ENCODE peak calls at places on chromosome 9, in four cellular contexts. One of them, this sample, is unnamed.

GRCh38 chr9:89790542-89791109 is 185.8 kb downstream of the GADD45G start:
- DNase-seq in fibroblast of lung: no peak
- DNase-seq in A549: no peak
- DNase-seq in K562: no peak
- DNase-seq in this sample: peak

GRCh38 chr9:84408416-84408815 is 67.9 kb upstream of the SLC28A3 start:
- DNase-seq in fibroblast of lung: no peak
- DNase-seq in A549: no peak
- DNase-seq in K562: no peak
- DNase-seq in this sample: no peak

GRCh38 chr9:24582363-24583126 is 36.8 kb upstream of the IZUMO3 start:
- DNase-seq in fibroblast of lung: no peak
- DNase-seq in A549: no peak
- DNase-seq in K562: no peak
- DNase-seq in this sample: no peak

GRCh38 chr9:682633-683508 is 158.6 kb upstream of the DMRT1 start:
- DNase-seq in fibroblast of lung: peak
- DNase-seq in A549: no peak
- DNase-seq in K562: no peak
- DNase-seq in this sample: no peak

GRCh38 chr9:136799854-136800657 is 3.9 kb downstream of the CCDC183 start:
- DNase-seq in fibroblast of lung: peak
- DNase-seq in A549: peak
- DNase-seq in K562: peak
- DNase-seq in this sample: peak

GRCh38 chr9:4389755-4390154 is 89.9 kb upstream of the GLIS3 start:
- DNase-seq in fibroblast of lung: no peak
- DNase-seq in A549: no peak
- DNase-seq in K562: no peak
- DNase-seq in this sample: no peak

GRCh38 chr9:94853887-94854286 is 127.4 kb downstream of the AOPEP start:
- DNase-seq in fibroblast of lung: peak
- DNase-seq in A549: peak
- DNase-seq in K562: no peak
- DNase-seq in this sample: peak

GRCh38 chr9:117677578-117677977 is 26.6 kb upstream of the TLR4 start:
- DNase-seq in fibroblast of lung: no peak
- DNase-seq in A549: no peak
- DNase-seq in K562: no peak
- DNase-seq in this sample: no peak

GRCh38 chr9:127778280-127779135 is at the start of gene SH2D3C:
- DNase-seq in fibroblast of lung: no peak
- DNase-seq in A549: no peak
- DNase-seq in K562: peak
- DNase-seq in this sample: no peak

GRCh38 chr9:27436234-27436633 is 87.9 kb upstream of the IFNK start:
- DNase-seq in fibroblast of lung: no peak
- DNase-seq in A549: no peak
- DNase-seq in K562: no peak
- DNase-seq in this sample: no peak
- TF ChIP-seq CTCF in fibroblast of lung: no peak
- TF ChIP-seq CTCF in A549: no peak
- TF ChIP-seq CTCF in K562: no peak
- TF ChIP-seq CTCF in this sample: no peak

DNA sequence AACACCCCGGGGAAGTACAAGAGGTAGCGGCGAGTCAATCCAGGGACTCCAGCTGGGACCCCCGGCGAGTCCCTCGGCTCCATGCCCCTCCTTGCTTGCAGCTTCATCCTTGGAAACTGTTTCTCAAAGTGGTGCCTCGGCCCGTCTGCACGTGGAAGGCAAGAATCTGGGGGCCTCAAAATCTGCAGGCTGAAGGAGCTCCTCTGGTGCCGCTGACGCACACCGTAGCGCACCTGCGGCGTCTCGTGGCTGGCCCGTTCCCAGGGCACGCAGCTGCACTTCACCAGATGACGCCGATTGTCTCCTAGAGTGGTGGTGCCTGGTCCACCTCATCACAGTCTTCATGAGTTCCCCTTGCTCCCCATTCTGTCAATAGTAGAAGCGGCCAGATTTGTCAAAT is 38.5 kb downstream of the GTF3C4 start:
- DNase-seq in fibroblast of lung: no peak
- DNase-seq in A549: no peak
- DNase-seq in K562: no peak
- DNase-seq in this sample: no peak
- H3K27ac ChIP-seq in fibroblast of lung: no peak
- H3K27ac ChIP-seq in A549: no peak
- H3K27ac ChIP-seq in K562: no peak
- H3K27ac ChIP-seq in this sample: no peak

DNA sequence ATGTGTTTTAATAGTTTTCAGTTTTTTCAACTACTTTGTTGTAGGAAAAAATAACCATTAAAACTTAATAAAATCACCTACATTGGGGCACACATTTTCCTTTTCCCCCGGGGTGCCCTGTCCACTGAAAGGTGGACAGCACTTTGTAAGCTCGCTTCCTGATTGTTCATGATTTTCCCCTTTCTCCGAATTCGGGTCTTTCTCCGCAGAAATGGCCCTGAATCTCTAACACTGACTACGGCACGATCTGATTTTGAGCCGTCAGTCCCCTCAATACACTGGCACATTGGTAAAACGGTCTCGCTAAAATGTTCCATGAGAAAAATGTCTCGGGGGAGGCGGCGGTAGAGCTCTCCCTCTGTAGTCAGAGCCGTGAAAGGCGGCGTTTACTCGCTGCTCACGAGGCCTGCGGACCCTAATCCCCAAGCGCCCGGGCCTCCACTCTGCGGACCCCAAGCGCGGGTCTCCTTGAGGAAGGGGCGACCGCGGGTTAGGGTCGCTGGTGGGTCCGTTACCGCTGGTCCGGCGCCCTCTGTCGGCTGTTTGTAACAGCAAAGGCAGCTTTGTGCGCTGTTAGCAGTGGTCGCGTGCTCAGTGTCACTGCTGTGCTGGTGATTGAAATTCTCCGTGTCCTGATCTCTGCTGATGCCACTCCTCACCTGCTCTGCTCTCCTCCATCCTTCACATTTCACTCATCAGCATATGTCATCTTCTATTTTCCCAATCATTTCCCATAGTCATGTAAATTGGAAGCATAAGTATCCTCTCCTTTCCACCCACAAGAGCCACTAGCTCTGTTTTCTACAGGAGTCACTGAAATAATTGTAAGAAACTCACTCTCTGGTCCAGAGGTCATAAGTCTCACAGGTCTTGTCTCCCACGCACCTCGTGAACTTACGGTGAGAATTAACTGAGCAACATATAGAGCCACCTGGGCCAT is 10.8 kb upstream of the IFNA2 start:
- DNase-seq in fibroblast of lung: no peak
- DNase-seq in A549: no peak
- DNase-seq in K562: no peak
- DNase-seq in this sample: no peak
- TF ChIP-seq CTCF in fibroblast of lung: peak
- TF ChIP-seq CTCF in A549: peak
- TF ChIP-seq CTCF in K562: no peak
- TF ChIP-seq CTCF in this sample: peak

DNA sequence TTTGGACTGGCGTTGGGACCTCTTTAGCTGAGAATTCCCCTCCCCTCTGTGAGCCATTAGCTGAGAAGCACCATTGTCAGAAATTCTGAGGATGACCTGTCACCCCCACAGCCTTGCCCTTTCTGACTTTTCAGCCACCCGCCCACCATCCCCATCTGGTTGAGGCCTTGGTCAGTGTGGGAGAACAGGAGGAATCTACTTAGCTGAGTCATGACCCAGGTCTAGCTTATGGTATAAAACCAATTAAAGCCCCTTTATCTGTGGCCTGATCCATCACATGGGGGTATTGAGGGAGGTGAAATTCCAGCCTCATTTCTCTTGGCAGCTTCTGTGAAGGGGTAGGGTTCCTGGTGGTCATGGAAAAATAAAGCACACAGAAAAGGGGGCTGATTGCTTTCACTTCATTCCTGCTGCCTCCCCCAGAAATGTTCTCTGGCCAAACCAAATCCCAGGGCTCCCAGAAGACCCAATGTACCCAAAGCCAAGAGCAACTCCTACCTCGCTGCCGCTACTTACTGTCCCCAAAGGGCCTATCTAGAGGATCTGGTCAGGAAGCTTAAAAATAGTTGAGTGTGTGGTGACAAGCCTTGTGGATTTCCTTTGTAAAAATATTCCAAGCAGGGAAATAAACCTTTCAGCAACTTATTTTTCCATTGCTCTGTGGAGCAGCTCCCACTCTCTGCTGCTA is 174.8 kb upstream of the TNC start:
- DNase-seq in fibroblast of lung: peak
- DNase-seq in A549: no peak
- DNase-seq in K562: no peak
- DNase-seq in this sample: no peak
- H3K27ac ChIP-seq in fibroblast of lung: no peak
- H3K27ac ChIP-seq in A549: no peak
- H3K27ac ChIP-seq in K562: no peak
- H3K27ac ChIP-seq in this sample: no peak

GRCh38 chr9:114186793-114187289 is 31.5 kb downstream of the COL27A1 start:
- DNase-seq in fibroblast of lung: no peak
- DNase-seq in A549: no peak
- DNase-seq in K562: no peak
- DNase-seq in this sample: no peak
- TF ChIP-seq CTCF in fibroblast of lung: no peak
- TF ChIP-seq CTCF in A549: no peak
- TF ChIP-seq CTCF in K562: no peak
- TF ChIP-seq CTCF in this sample: no peak

GRCh38 chr9:97504381-97505216 is 3.1 kb downstream of the TMOD1 start:
- DNase-seq in fibroblast of lung: peak
- DNase-seq in A549: no peak
- DNase-seq in K562: peak
- DNase-seq in this sample: no peak
- H3K27ac ChIP-seq in fibroblast of lung: no peak
- H3K27ac ChIP-seq in A549: no peak
- H3K27ac ChIP-seq in K562: peak
- H3K27ac ChIP-seq in this sample: no peak

DNA sequence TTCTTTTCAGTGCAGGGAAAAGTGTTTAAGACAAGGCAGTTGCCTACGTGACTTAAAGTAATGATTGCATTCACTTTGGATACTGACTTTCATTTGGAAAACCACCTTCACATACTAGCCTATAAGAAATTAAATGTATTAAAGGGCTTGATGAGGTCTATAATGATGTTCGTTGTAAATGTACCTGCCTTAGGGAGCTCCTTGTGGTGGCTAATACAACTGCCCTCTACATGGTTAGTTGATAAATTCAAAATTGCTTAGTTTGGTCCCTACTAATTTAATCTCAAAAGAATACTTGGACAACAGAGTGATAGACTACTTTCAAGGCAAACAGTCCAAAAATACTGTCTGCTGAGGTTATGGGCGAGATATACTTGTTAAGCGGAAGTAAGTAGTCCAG is 3.8 kb downstream of the VLDLR start:
- DNase-seq in fibroblast of lung: no peak
- DNase-seq in A549: no peak
- DNase-seq in K562: no peak
- DNase-seq in this sample: no peak
- TF ChIP-seq CTCF in fibroblast of lung: no peak
- TF ChIP-seq CTCF in A549: no peak
- TF ChIP-seq CTCF in K562: no peak
- TF ChIP-seq CTCF in this sample: no peak

DNA sequence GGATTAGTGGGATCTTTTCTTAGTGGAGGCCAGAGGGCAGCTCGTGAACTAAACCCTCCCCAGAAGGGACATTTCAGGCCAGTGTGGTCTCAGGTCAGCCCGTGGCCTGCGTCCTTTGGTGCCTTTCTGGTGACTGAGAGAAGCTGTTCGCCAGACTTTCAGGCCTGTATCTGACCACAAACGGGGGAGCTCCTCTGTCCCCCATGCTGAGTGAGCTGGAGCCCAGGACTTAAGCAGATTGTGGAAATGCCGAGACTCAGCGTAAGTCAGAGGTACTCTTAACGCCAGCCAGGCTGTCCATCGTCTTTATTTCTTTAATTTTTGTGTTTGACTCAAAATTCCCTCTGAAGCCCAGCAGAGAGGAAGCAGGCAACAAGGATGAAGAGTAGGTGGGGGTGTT is 54.8 kb upstream of the NCS1 start:
- DNase-seq in fibroblast of lung: no peak
- DNase-seq in A549: no peak
- DNase-seq in K562: no peak
- DNase-seq in this sample: no peak
- H3K27ac ChIP-seq in fibroblast of lung: no peak
- H3K27ac ChIP-seq in A549: no peak
- H3K27ac ChIP-seq in K562: no peak
- H3K27ac ChIP-seq in this sample: peak

GRCh38 chr9:96149142-96149541 is 152.8 kb downstream of the HSD17B3 start:
- DNase-seq in fibroblast of lung: no peak
- DNase-seq in A549: no peak
- DNase-seq in K562: no peak
- DNase-seq in this sample: no peak

GRCh38 chr9:96152550-96152949 is 149.4 kb downstream of the HSD17B3 start:
- DNase-seq in fibroblast of lung: no peak
- DNase-seq in A549: no peak
- DNase-seq in K562: no peak
- DNase-seq in this sample: no peak

GRCh38 chr9:96148634-96149138 is 153.3 kb downstream of the HSD17B3 start:
- DNase-seq in fibroblast of lung: no peak
- DNase-seq in A549: no peak
- DNase-seq in K562: no peak
- DNase-seq in this sample: peak

GRCh38 chr9:96149881-96150280 is 152.1 kb downstream of the HSD17B3 start:
- DNase-seq in fibroblast of lung: no peak
- DNase-seq in A549: no peak
- DNase-seq in K562: no peak
- DNase-seq in this sample: no peak

GRCh38 chr9:96150324-96151023 is 151.5 kb downstream of the HSD17B3 start:
- DNase-seq in fibroblast of lung: peak
- DNase-seq in A549: no peak
- DNase-seq in K562: no peak
- DNase-seq in this sample: no peak
- TF ChIP-seq CTCF in fibroblast of lung: no peak
- TF ChIP-seq CTCF in A549: no peak
- TF ChIP-seq CTCF in K562: no peak
- TF ChIP-seq CTCF in this sample: no peak